ENCODE peak calls at places on chromosomes 1 and 21, in seven cellular contexts. One of them, this sample, is unnamed.
A peak's percentile ranks its signal among the peaks of the same experiment; 100 is the strongest.

GRCh38 chr1:94160811-94161210 is 39.9 kb upstream of the ABCA4 start:
- DNase-seq in mesendoderm: peak; percentile 86
- DNase-seq in endothelial cell of umbilical vein: peak; percentile 76
- DNase-seq in CD4-positive, CD25-positive, alpha-beta regulatory T cell: no peak
- DNase-seq in GM23248: peak; percentile 90
- DNase-seq in small intestine: no peak
- DNase-seq in colonic mucosa: no peak
- DNase-seq in this sample: peak; percentile 50

GRCh38 chr1:76942549-76942948 is 75.3 kb downstream of the ST6GALNAC5 start:
- DNase-seq in mesendoderm: no peak
- DNase-seq in CD4-positive, CD25-positive, alpha-beta regulatory T cell: no peak
- DNase-seq in endothelial cell of umbilical vein: no peak
- DNase-seq in colonic mucosa: no peak
- DNase-seq in small intestine: no peak
- DNase-seq in GM23248: peak; percentile 83
- DNase-seq in this sample: no peak

GRCh38 chr1:118201524-118201923 is 16.5 kb upstream of the SPAG17 start:
- DNase-seq in endothelial cell of umbilical vein: no peak
- DNase-seq in colonic mucosa: no peak
- DNase-seq in mesendoderm: no peak
- DNase-seq in GM23248: no peak
- DNase-seq in small intestine: no peak
- DNase-seq in CD4-positive, CD25-positive, alpha-beta regulatory T cell: no peak
- DNase-seq in this sample: no peak

GRCh38 chr1:24683713-24684162 is 40.6 kb downstream of the SRRM1 start:
- DNase-seq in small intestine: peak; percentile 97
- DNase-seq in mesendoderm: peak; percentile 41
- DNase-seq in colonic mucosa: no peak
- DNase-seq in GM23248: peak; percentile 95
- DNase-seq in endothelial cell of umbilical vein: peak; percentile 88
- DNase-seq in CD4-positive, CD25-positive, alpha-beta regulatory T cell: no peak
- DNase-seq in this sample: peak; percentile 96

GRCh38 chr21:45244799-45245340 is 42.8 kb downstream of the POFUT2 start:
- DNase-seq in mesendoderm: no peak
- DNase-seq in endothelial cell of umbilical vein: no peak
- DNase-seq in small intestine: no peak
- DNase-seq in CD4-positive, CD25-positive, alpha-beta regulatory T cell: no peak
- DNase-seq in colonic mucosa: no peak
- DNase-seq in GM23248: no peak
- DNase-seq in this sample: no peak

GRCh38 chr1:185567006-185567405 is 167.2 kb upstream of the HMCN1 start:
- DNase-seq in mesendoderm: no peak
- DNase-seq in small intestine: peak; percentile 86
- DNase-seq in endothelial cell of umbilical vein: peak; percentile 87
- DNase-seq in GM23248: peak; percentile 82
- DNase-seq in colonic mucosa: no peak
- DNase-seq in CD4-positive, CD25-positive, alpha-beta regulatory T cell: peak; percentile 93
- DNase-seq in this sample: peak; percentile 44

GRCh38 chr1:203273206-203273868 is 32.0 kb upstream of the BTG2 start:
- DNase-seq in endothelial cell of umbilical vein: peak; percentile 76
- DNase-seq in small intestine: peak; percentile 92
- DNase-seq in mesendoderm: peak; percentile 83
- DNase-seq in colonic mucosa: peak; percentile 93
- DNase-seq in CD4-positive, CD25-positive, alpha-beta regulatory T cell: peak; percentile 92
- DNase-seq in GM23248: peak; percentile 89
- DNase-seq in this sample: peak; percentile 98

GRCh38 chr1:59570524-59570923 is 244.2 kb upstream of the HOOK1 start:
- DNase-seq in mesendoderm: no peak
- DNase-seq in small intestine: peak; percentile 39
- DNase-seq in colonic mucosa: no peak
- DNase-seq in CD4-positive, CD25-positive, alpha-beta regulatory T cell: peak; percentile 27
- DNase-seq in GM23248: no peak
- DNase-seq in endothelial cell of umbilical vein: peak; percentile 80
- DNase-seq in this sample: peak; percentile 60

GRCh38 chr1:168004531-168004930 is 67.7 kb upstream of the MPC2 start:
- DNase-seq in colonic mucosa: no peak
- DNase-seq in small intestine: no peak
- DNase-seq in endothelial cell of umbilical vein: no peak
- DNase-seq in mesendoderm: no peak
- DNase-seq in GM23248: no peak
- DNase-seq in CD4-positive, CD25-positive, alpha-beta regulatory T cell: no peak
- DNase-seq in this sample: no peak

GRCh38 chr1:79859212-79859948 is 852.9 kb upstream of the ADGRL4 start:
- DNase-seq in endothelial cell of umbilical vein: peak; percentile 97
- DNase-seq in small intestine: peak; percentile 1
- DNase-seq in GM23248: peak; percentile 81
- DNase-seq in mesendoderm: peak; percentile 76
- DNase-seq in colonic mucosa: no peak
- DNase-seq in CD4-positive, CD25-positive, alpha-beta regulatory T cell: no peak
- DNase-seq in this sample: peak; percentile 47

GRCh38 chr1:87151500-87152421 is 176.9 kb upstream of the LMO4 start:
- DNase-seq in mesendoderm: peak; percentile 85
- DNase-seq in GM23248: no peak
- DNase-seq in CD4-positive, CD25-positive, alpha-beta regulatory T cell: no peak
- DNase-seq in endothelial cell of umbilical vein: peak; percentile 64
- DNase-seq in small intestine: peak; percentile 37
- DNase-seq in colonic mucosa: peak; percentile 58
- DNase-seq in this sample: no peak

GRCh38 chr1:89918794-89919155 is 76.1 kb upstream of the ZNF326 start:
- DNase-seq in small intestine: peak; percentile 17
- DNase-seq in GM23248: no peak
- DNase-seq in colonic mucosa: no peak
- DNase-seq in mesendoderm: no peak
- DNase-seq in endothelial cell of umbilical vein: no peak
- DNase-seq in CD4-positive, CD25-positive, alpha-beta regulatory T cell: no peak
- DNase-seq in this sample: peak; percentile 50

GRCh38 chr1:15444476-15445389 is 6.5 kb downstream of the CTRC start:
- DNase-seq in small intestine: no peak
- DNase-seq in mesendoderm: no peak
- DNase-seq in colonic mucosa: no peak
- DNase-seq in endothelial cell of umbilical vein: no peak
- DNase-seq in CD4-positive, CD25-positive, alpha-beta regulatory T cell: no peak
- DNase-seq in GM23248: no peak
- DNase-seq in this sample: no peak

GRCh38 chr1:112461200-112461871 is 47.4 kb upstream of the WNT2B start:
- DNase-seq in GM23248: peak; percentile 17
- DNase-seq in mesendoderm: peak; percentile 42
- DNase-seq in colonic mucosa: peak; percentile 42
- DNase-seq in small intestine: no peak
- DNase-seq in CD4-positive, CD25-positive, alpha-beta regulatory T cell: no peak
- DNase-seq in endothelial cell of umbilical vein: no peak
- DNase-seq in this sample: no peak

GRCh38 chr1:86155061-86155806 is 1.3 kb downstream of the COL24A1 start:
- DNase-seq in small intestine: no peak
- DNase-seq in colonic mucosa: no peak
- DNase-seq in GM23248: peak; percentile 59
- DNase-seq in CD4-positive, CD25-positive, alpha-beta regulatory T cell: no peak
- DNase-seq in endothelial cell of umbilical vein: no peak
- DNase-seq in mesendoderm: peak; percentile 71
- DNase-seq in this sample: no peak

GRCh38 chr1:226083303-226084101 is 21.0 kb downstream of the H3-3A start:
- DNase-seq in mesendoderm: peak; percentile 80
- DNase-seq in endothelial cell of umbilical vein: peak; percentile 78
- DNase-seq in GM23248: peak; percentile 95
- DNase-seq in colonic mucosa: peak; percentile 97
- DNase-seq in small intestine: peak; percentile 84
- DNase-seq in CD4-positive, CD25-positive, alpha-beta regulatory T cell: peak; percentile 89
- DNase-seq in this sample: peak; percentile 90

GRCh38 chr1:91450260-91450659 is 45.6 kb upstream of the HFM1 start:
- DNase-seq in colonic mucosa: no peak
- DNase-seq in small intestine: no peak
- DNase-seq in CD4-positive, CD25-positive, alpha-beta regulatory T cell: no peak
- DNase-seq in endothelial cell of umbilical vein: no peak
- DNase-seq in mesendoderm: no peak
- DNase-seq in GM23248: no peak
- DNase-seq in this sample: peak; percentile 39

GRCh38 chr1:167059729-167060107 is 30.5 kb downstream of the GPA33 start:
- DNase-seq in CD4-positive, CD25-positive, alpha-beta regulatory T cell: no peak
- DNase-seq in colonic mucosa: no peak
- DNase-seq in mesendoderm: no peak
- DNase-seq in GM23248: no peak
- DNase-seq in endothelial cell of umbilical vein: no peak
- DNase-seq in small intestine: no peak
- DNase-seq in this sample: no peak

GRCh38 chr1:116256875-116257823 is 115.9 kb upstream of the ATP1A1 start:
- DNase-seq in CD4-positive, CD25-positive, alpha-beta regulatory T cell: no peak
- DNase-seq in mesendoderm: no peak
- DNase-seq in endothelial cell of umbilical vein: no peak
- DNase-seq in GM23248: no peak
- DNase-seq in colonic mucosa: peak; percentile 88
- DNase-seq in small intestine: peak; percentile 86
- DNase-seq in this sample: no peak

GRCh38 chr1:58739851-58740466 is 40.1 kb upstream of the MYSM1 start:
- DNase-seq in mesendoderm: peak; percentile 53
- DNase-seq in endothelial cell of umbilical vein: peak; percentile 73
- DNase-seq in colonic mucosa: peak; percentile 35
- DNase-seq in GM23248: peak; percentile 86
- DNase-seq in small intestine: peak; percentile 65
- DNase-seq in CD4-positive, CD25-positive, alpha-beta regulatory T cell: peak; percentile 64
- DNase-seq in this sample: peak; percentile 89

GRCh38 chr1:23964235-23964668 is 4.6 kb downstream of the PNRC2 start:
- DNase-seq in colonic mucosa: no peak
- DNase-seq in mesendoderm: no peak
- DNase-seq in endothelial cell of umbilical vein: no peak
- DNase-seq in GM23248: no peak
- DNase-seq in small intestine: no peak
- DNase-seq in CD4-positive, CD25-positive, alpha-beta regulatory T cell: no peak
- DNase-seq in this sample: no peak

GRCh38 chr1:40796939-40797667 is 13.5 kb downstream of the KCNQ4 start:
- DNase-seq in endothelial cell of umbilical vein: no peak
- DNase-seq in CD4-positive, CD25-positive, alpha-beta regulatory T cell: no peak
- DNase-seq in GM23248: peak; percentile 53
- DNase-seq in colonic mucosa: no peak
- DNase-seq in small intestine: no peak
- DNase-seq in mesendoderm: no peak
- DNase-seq in this sample: no peak

GRCh38 chr1:155527672-155528071 is 34.9 kb downstream of the ASH1L start:
- DNase-seq in small intestine: no peak
- DNase-seq in CD4-positive, CD25-positive, alpha-beta regulatory T cell: no peak
- DNase-seq in mesendoderm: peak; percentile 16
- DNase-seq in GM23248: no peak
- DNase-seq in colonic mucosa: no peak
- DNase-seq in endothelial cell of umbilical vein: no peak
- DNase-seq in this sample: no peak

GRCh38 chr1:66563094-66563800 is 29.3 kb downstream of the SGIP1 start:
- DNase-seq in colonic mucosa: no peak
- DNase-seq in small intestine: no peak
- DNase-seq in mesendoderm: peak; percentile 84
- DNase-seq in endothelial cell of umbilical vein: peak; percentile 97
- DNase-seq in CD4-positive, CD25-positive, alpha-beta regulatory T cell: no peak
- DNase-seq in GM23248: peak; percentile 87
- DNase-seq in this sample: peak; percentile 58

GRCh38 chr1:24748191-24749121 is 3.2 kb downstream of the CLIC4 start:
- DNase-seq in GM23248: peak; percentile 53
- DNase-seq in colonic mucosa: no peak
- DNase-seq in CD4-positive, CD25-positive, alpha-beta regulatory T cell: no peak
- DNase-seq in mesendoderm: no peak
- DNase-seq in endothelial cell of umbilical vein: no peak
- DNase-seq in small intestine: no peak
- DNase-seq in this sample: no peak

GRCh38 chr1:199774433-199775089 is 252.9 kb upstream of the NR5A2 start:
- DNase-seq in mesendoderm: no peak
- DNase-seq in GM23248: peak; percentile 12
- DNase-seq in colonic mucosa: peak; percentile 29
- DNase-seq in endothelial cell of umbilical vein: peak; percentile 83
- DNase-seq in small intestine: peak; percentile 65
- DNase-seq in CD4-positive, CD25-positive, alpha-beta regulatory T cell: no peak
- DNase-seq in this sample: peak; percentile 97

GRCh38 chr1:107964397-107965111 is 426 bp downstream of the VAV3 start:
- DNase-seq in endothelial cell of umbilical vein: peak; percentile 7
- DNase-seq in GM23248: peak; percentile 34
- DNase-seq in small intestine: peak; percentile 16
- DNase-seq in colonic mucosa: peak; percentile 19
- DNase-seq in mesendoderm: peak; percentile 61
- DNase-seq in CD4-positive, CD25-positive, alpha-beta regulatory T cell: peak; percentile 28
- DNase-seq in this sample: no peak

GRCh38 chr1:28889357-28889756 is 25.0 kb upstream of the EPB41 start:
- DNase-seq in GM23248: no peak
- DNase-seq in colonic mucosa: no peak
- DNase-seq in small intestine: no peak
- DNase-seq in CD4-positive, CD25-positive, alpha-beta regulatory T cell: no peak
- DNase-seq in endothelial cell of umbilical vein: no peak
- DNase-seq in mesendoderm: no peak
- DNase-seq in this sample: no peak
- H3K4me1 ChIP-seq in GM23248: peaks cover 5% of the 10 kb centered on the region
- H3K4me1 ChIP-seq in colonic mucosa: peaks cover 6% of the 10 kb centered on the region
- H3K4me1 ChIP-seq in small intestine: peaks cover 5% of the 10 kb centered on the region
- H3K4me1 ChIP-seq in CD4-positive, CD25-positive, alpha-beta regulatory T cell: peaks cover 49% of the 10 kb centered on the region
- H3K4me1 ChIP-seq in endothelial cell of umbilical vein: peaks cover 18% of the 10 kb centered on the region
- H3K4me1 ChIP-seq in mesendoderm: peaks cover 9% of the 10 kb centered on the region
- H3K4me1 ChIP-seq in this sample: peaks cover 10% of the 10 kb centered on the region

GRCh38 chr1:158003409-158003805 is 10.0 kb downstream of the KIRREL1 start:
- DNase-seq in mesendoderm: no peak
- DNase-seq in GM23248: peak; percentile 79
- DNase-seq in small intestine: no peak
- DNase-seq in endothelial cell of umbilical vein: no peak
- DNase-seq in colonic mucosa: no peak
- DNase-seq in CD4-positive, CD25-positive, alpha-beta regulatory T cell: no peak
- DNase-seq in this sample: no peak
- H3K4me1 ChIP-seq in mesendoderm: peaks cover 22% of the 10 kb centered on the region
- H3K4me1 ChIP-seq in GM23248: peaks cover 73% of the 10 kb centered on the region
- H3K4me1 ChIP-seq in small intestine: no peaks in the 10 kb centered on the region
- H3K4me1 ChIP-seq in endothelial cell of umbilical vein: peaks cover 21% of the 10 kb centered on the region
- H3K4me1 ChIP-seq in colonic mucosa: no peaks in the 10 kb centered on the region
- H3K4me1 ChIP-seq in CD4-positive, CD25-positive, alpha-beta regulatory T cell: no peaks in the 10 kb centered on the region
- H3K4me1 ChIP-seq in this sample: peaks cover 8% of the 10 kb centered on the region

DNA sequence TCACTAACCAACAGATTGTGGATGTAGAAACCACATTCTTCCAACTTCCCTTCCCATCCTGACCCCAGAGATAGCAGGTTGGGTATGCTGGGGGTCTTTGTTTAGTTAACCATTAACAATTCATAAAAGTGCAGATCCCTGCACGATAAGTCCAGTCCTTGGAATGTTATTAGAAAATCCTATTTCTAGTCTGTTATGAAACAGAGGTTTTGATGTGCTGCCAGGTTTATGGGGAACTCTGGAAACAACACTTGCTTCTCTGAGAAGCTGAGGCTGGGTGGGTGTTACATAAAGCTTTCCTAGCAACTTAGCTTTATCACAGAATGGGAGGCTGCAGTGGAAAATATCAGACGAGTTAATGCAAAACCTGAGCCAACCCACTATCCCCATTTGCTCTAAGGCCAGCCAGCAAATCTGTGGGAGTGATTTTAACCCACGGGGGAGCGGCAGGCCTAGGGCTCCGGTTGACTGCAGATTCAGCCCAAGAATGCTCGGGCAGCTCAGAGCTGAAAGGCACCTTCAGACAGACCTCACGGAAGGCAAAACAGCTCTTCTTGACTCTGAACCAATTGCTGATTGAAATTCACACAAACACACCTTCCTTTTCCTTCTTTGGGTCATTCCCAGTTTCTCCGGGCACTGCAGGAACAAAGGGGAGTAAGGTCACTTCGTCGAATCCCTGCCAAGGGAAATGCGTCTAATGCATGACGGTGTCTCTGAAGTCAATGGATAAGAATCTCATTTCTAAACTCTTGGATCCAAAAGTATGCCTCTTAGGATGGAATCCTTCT is 111.7 kb upstream of the IRF2BP2 start:
- DNase-seq in small intestine: peak; percentile 46
- DNase-seq in CD4-positive, CD25-positive, alpha-beta regulatory T cell: no peak
- DNase-seq in colonic mucosa: peak; percentile 57
- DNase-seq in mesendoderm: no peak
- DNase-seq in GM23248: peak; percentile 90
- DNase-seq in endothelial cell of umbilical vein: peak; percentile 93
- DNase-seq in this sample: no peak
- H3K4me1 ChIP-seq in small intestine: peaks cover 20% of the 10 kb centered on the region
- H3K4me1 ChIP-seq in CD4-positive, CD25-positive, alpha-beta regulatory T cell: peaks cover 36% of the 10 kb centered on the region
- H3K4me1 ChIP-seq in colonic mucosa: peaks cover 44% of the 10 kb centered on the region
- H3K4me1 ChIP-seq in mesendoderm: peaks cover 9% of the 10 kb centered on the region
- H3K4me1 ChIP-seq in GM23248: peaks cover 44% of the 10 kb centered on the region
- H3K4me1 ChIP-seq in endothelial cell of umbilical vein: peaks cover 90% of the 10 kb centered on the region
- H3K4me1 ChIP-seq in this sample: peaks cover 46% of the 10 kb centered on the region

GRCh38 chr1:26831546-26832248 is 5.2 kb downstream of the ZDHHC18 start:
- DNase-seq in small intestine: no peak
- DNase-seq in CD4-positive, CD25-positive, alpha-beta regulatory T cell: no peak
- DNase-seq in endothelial cell of umbilical vein: no peak
- DNase-seq in colonic mucosa: no peak
- DNase-seq in mesendoderm: no peak
- DNase-seq in GM23248: peak; percentile 47
- DNase-seq in this sample: peak; percentile 72
- H3K4me1 ChIP-seq in small intestine: peaks cover 3% of the 10 kb centered on the region
- H3K4me1 ChIP-seq in CD4-positive, CD25-positive, alpha-beta regulatory T cell: peaks cover 76% of the 10 kb centered on the region
- H3K4me1 ChIP-seq in endothelial cell of umbilical vein: peaks cover 6% of the 10 kb centered on the region
- H3K4me1 ChIP-seq in colonic mucosa: peaks cover 6% of the 10 kb centered on the region
- H3K4me1 ChIP-seq in mesendoderm: no peaks in the 10 kb centered on the region
- H3K4me1 ChIP-seq in GM23248: no peaks in the 10 kb centered on the region
- H3K4me1 ChIP-seq in this sample: peaks cover 21% of the 10 kb centered on the region